ENCODE peak calls at places on chromosomes 7 and 10, in eight cellular contexts. V is naive thymus-derived CD4-positive, alpha-beta T cell; J is H1; U is lower lobe of right lung; R is right lobe of liver; T is heart right ventricle; D is CD4-positive, alpha-beta memory T cell; Q is mesendoderm. B is an unnamed sample. For H3K27me3, the result is how much of the 10 kb centered on the place peaks cover.

GRCh38 chr10:69715156-69715898 is 85.3 kb downstream of the FAM241B start:
- DNase-seq in V (no peak), J (no peak), U (no peak), R (no peak), T (no peak), D (no peak), Q (no peak), B (no peak)

GRCh38 chr10:105161767-105162166 is 520.7 kb downstream of the SORCS3 start:
- DNase-seq in V (no peak), J (no peak), U (no peak), R (no peak), T (no peak), D (no peak), Q (peak), B (no peak)

GRCh38 chr10:46288601-46289206 is 1.9 kb downstream of the ANTXRL start:
- DNase-seq in V (no peak), J (no peak), U (no peak), R (peak), T (no peak), D (no peak), Q (peak), B (no peak)

GRCh38 chr10:117541909-117542705 is 439 bp upstream of the EMX2 start:
- DNase-seq in V (no peak), J (no peak), U (no peak), R (no peak), T (no peak), D (no peak), Q (peak), B (no peak)

GRCh38 chr10:18164093-18164492 is 23.9 kb downstream of the CACNB2 start:
- DNase-seq in V (no peak), J (no peak), U (no peak), R (no peak), T (no peak), D (no peak), Q (no peak), B (no peak)

GRCh38 chr7:150974468-150975391 is 3.4 kb downstream of the KCNH2 start:
- DNase-seq in V (peak), J (no peak), U (no peak), R (no peak), T (peak), D (peak), Q (no peak), B (peak)

GRCh38 chr7:51732951-51733350 is 416.3 kb upstream of the COBL start:
- DNase-seq in V (no peak), J (no peak), U (no peak), R (no peak), T (no peak), D (no peak), Q (peak), B (no peak)

GRCh38 chr7:66576646-66577045 is 52.0 kb upstream of the KCTD7 start:
- DNase-seq in V (no peak), J (no peak), U (no peak), R (no peak), T (no peak), D (no peak), Q (no peak), B (no peak)

GRCh38 chr10:69272620-69273019 is 5.7 kb upstream of the HK1 start:
- DNase-seq in V (no peak), J (no peak), U (no peak), R (no peak), T (no peak), D (no peak), Q (no peak), B (no peak)

GRCh38 chr10:98438715-98439114 is 8.0 kb downstream of the HPS1 start:
- DNase-seq in V (no peak), J (no peak), U (no peak), R (no peak), T (no peak), D (no peak), Q (peak), B (no peak)

GRCh38 chr10:29543715-29544114 is 91.1 kb downstream of the SVIL start:
- DNase-seq in V (no peak), J (no peak), U (no peak), R (no peak), T (no peak), D (no peak), Q (no peak), B (no peak)

GRCh38 chr10:12262278-12262981 is 66.4 kb downstream of the CDC123 start:
- DNase-seq in V (no peak), J (no peak), U (no peak), R (peak), T (no peak), D (peak), Q (no peak), B (peak)

GRCh38 chr7:105017263-105018051 is 3.5 kb downstream of the KMT2E start:
- DNase-seq in V (no peak), J (no peak), U (no peak), R (no peak), T (no peak), D (no peak), Q (no peak), B (no peak)
- H3K27ac ChIP-seq in V (peak), J (no peak), U (peak), R (peak), T (no peak), D (peak), Q (no peak), B (no peak)

GRCh38 chr7:43215061-43215460 is 102.6 kb downstream of the HECW1 start:
- DNase-seq in V (no peak), J (no peak), U (no peak), R (no peak), T (no peak), D (no peak), Q (no peak), B (no peak)

GRCh38 chr7:43217055-43217454 is 104.6 kb downstream of the HECW1 start:
- DNase-seq in V (no peak), J (no peak), U (no peak), R (no peak), T (no peak), D (no peak), Q (no peak), B (no peak)

DNA sequence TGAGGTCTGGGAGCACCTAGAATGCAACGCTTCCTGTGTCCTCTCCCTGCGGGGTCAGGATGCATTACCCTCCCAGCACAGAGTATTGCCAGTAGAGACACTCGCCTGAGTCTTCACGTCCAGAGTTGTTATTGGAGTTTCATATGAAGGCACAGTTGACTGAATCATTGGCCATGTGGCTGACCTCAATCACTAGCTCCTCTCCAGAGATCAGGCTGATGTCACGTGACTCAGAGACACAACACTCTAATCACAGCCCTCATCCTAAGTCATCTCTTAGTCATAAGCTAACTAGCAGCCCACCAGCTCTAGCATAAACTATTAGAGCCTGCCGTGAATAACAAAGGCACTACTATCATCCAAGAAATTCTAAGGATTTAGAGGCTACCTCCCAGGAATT is 107.8 kb downstream of the HECW1 start:
- DNase-seq in V (no peak), J (no peak), U (no peak), R (no peak), T (no peak), D (no peak), Q (no peak), B (no peak)
- H3K27me3 ChIP-seq in V (under half), J (under half), U (under half), R (under half), T (under half), D (under half), Q (under half), B (under half)

GRCh38 chr10:613661-614340 is 75.7 kb downstream of the DIP2C start:
- DNase-seq in V (no peak), J (no peak), U (peak), R (no peak), T (no peak), D (no peak), Q (no peak), B (no peak)

GRCh38 chr10:615583-616152 is 73.8 kb downstream of the DIP2C start:
- DNase-seq in V (no peak), J (no peak), U (no peak), R (no peak), T (no peak), D (no peak), Q (no peak), B (no peak)

GRCh38 chr10:613217-613616 is 76.3 kb downstream of the DIP2C start:
- DNase-seq in V (no peak), J (no peak), U (peak), R (no peak), T (peak), D (no peak), Q (no peak), B (peak)

GRCh38 chr10:614341-614664 is 75.2 kb downstream of the DIP2C start:
- DNase-seq in V (no peak), J (no peak), U (peak), R (no peak), T (no peak), D (no peak), Q (no peak), B (no peak)

DNA sequence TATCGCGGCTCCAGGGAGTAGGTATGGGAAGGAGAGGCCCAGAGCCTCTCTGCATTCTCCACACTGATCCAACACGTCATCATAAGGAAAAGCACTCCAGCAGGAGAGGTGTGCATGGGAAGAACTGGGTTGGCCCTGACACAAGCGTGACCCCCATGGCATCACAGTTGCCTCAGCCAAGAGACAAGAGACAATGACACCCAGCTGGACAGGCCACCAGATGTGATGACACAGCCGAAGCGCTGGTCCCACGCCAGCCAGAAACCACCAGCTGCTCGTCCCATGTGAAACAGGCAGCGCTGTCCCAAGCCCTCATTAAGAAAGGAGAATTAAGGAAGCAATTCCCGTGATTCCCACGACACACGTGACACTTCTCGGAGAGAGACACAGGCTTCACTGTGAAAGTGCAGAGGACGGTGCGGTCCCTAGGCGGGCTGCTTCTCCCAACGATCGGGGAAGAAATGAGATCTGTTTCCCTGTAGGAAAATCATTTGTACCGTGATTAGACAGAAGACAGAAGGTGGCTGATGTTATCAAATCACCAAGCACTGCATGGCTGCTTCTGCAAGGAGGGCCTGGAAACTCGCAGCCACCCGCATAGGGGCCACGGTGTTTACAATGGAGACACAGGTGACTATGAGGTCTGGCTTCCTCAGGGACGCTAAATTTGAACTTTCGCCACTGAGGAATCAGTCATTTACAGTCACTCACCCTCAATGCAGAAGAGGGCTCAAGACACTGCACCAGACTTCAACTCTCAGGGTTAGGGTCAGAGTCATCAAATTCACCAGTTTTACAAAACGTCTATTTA is 74.5 kb downstream of the DIP2C start:
- DNase-seq in V (no peak), J (no peak), U (peak), R (no peak), T (no peak), D (no peak), Q (no peak), B (peak)
- H3K27ac ChIP-seq in V (no peak), J (no peak), U (no peak), R (no peak), T (no peak), D (no peak), Q (no peak), B (peak)

GRCh38 chr7:32072397-32072796 is 2.2 kb upstream of the PDE1C start:
- DNase-seq in V (no peak), J (no peak), U (no peak), R (no peak), T (no peak), D (no peak), Q (no peak), B (no peak)
- H3K27me3 ChIP-seq in V (under half), J (under half), U (under half), R (under half), T (under half), D (under half), Q (under half), B (under half)

DNA sequence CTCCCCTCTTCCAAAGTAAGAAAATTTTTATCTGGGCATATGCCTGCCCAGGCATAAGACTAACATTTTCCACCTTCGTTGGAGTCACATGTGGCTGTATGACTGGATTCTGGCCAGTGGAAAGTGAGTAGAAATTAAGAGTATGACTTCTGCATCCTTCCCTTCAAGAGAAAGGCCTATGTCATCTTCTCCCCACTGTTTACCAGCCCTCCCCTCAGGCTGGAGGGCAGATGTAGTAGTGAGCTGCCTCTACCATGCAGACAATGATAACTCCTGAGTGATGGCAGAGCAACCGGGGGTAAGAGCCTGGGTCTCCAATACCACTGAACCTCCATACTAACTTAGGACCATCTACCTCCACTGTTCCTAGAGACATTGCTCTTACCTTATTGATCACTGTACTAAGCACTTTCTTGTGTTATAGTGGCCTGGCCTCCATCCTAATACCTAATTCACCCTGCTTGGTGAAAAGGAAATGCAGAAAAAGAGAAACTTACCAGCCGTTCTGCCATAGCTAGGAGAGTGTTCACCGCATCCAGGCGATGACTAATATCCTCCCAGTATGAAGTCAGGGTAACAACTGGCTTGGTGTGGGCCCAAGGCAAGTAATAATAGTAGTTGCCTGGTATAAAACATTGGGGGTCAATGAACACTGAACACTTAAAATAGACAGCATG is 102.6 kb downstream of the MYOF start:
- DNase-seq in V (no peak), J (no peak), U (no peak), R (no peak), T (no peak), D (no peak), Q (no peak), B (no peak)
- H3K27ac ChIP-seq in V (no peak), J (no peak), U (no peak), R (no peak), T (no peak), D (no peak), Q (no peak), B (no peak)

B was measured in pancreas.